ENCODE peak calls at places on chromosomes 13 and 19, in seven cellular contexts. J is thyroid gland; W is tibial nerve; E is astrocyte of the spinal cord; G is heart right ventricle; A is fibroblast of the aortic adventitia; B is CD8-positive, alpha-beta T cell. L is an unnamed sample.

GRCh38 chr19:14073925-14074838 is 1.6 kb downstream of the MISP3 start:
- DNase-seq in J (no peak), W (no peak), E (no peak), G (no peak), A (no peak), B (peak), L (no peak)

GRCh38 chr19:29872224-29872731 is 60.5 kb downstream of the CCNE1 start:
- DNase-seq in J (no peak), W (no peak), E (no peak), G (no peak), A (no peak), B (no peak), L (no peak)

GRCh38 chr19:46201413-46202310 is 27.9 kb upstream of the IGFL1 start:
- DNase-seq in J (no peak), W (no peak), E (no peak), G (no peak), A (no peak), B (no peak), L (no peak)

GRCh38 chr13:81138353-81138995 is 797.5 kb upstream of the SPRY2 start:
- DNase-seq in J (no peak), W (no peak), E (no peak), G (no peak), A (no peak), B (no peak), L (no peak)

GRCh38 chr13:46492946-46493345 is 60.0 kb upstream of the LRCH1 start:
- DNase-seq in J (no peak), W (no peak), E (peak), G (no peak), A (peak), B (no peak), L (no peak)

GRCh38 chr19:30674656-30675055 is 302.5 kb downstream of the ZNF536 start:
- DNase-seq in J (no peak), W (no peak), E (no peak), G (no peak), A (no peak), B (no peak), L (no peak)

GRCh38 chr13:47399599-47399998 is 502.7 kb upstream of the HTR2A start:
- DNase-seq in J (no peak), W (no peak), E (no peak), G (no peak), A (no peak), B (no peak), L (no peak)

GRCh38 chr19:30117636-30118145 is 175.7 kb downstream of the URI1 start:
- DNase-seq in J (no peak), W (no peak), E (no peak), G (no peak), A (no peak), B (no peak), L (no peak)

GRCh38 chr19:12828494-12828893 is 5.9 kb downstream of the RTBDN start:
- DNase-seq in J (no peak), W (no peak), E (no peak), G (no peak), A (no peak), B (no peak), L (no peak)

GRCh38 chr19:572891-573825 is 762 bp downstream of the BSG start:
- DNase-seq in J (peak), W (no peak), E (peak), G (peak), A (peak), B (no peak), L (peak)

GRCh38 chr19:12769689-12770088 is 5.7 kb downstream of the HOOK2 start:
- DNase-seq in J (no peak), W (no peak), E (no peak), G (no peak), A (no peak), B (peak), L (no peak)

GRCh38 chr13:59745395-59745788 is 418.3 kb downstream of the DIAPH3 start:
- DNase-seq in J (no peak), W (no peak), E (peak), G (no peak), A (peak), B (no peak), L (no peak)

GRCh38 chr19:31334101-31334848 is 15.0 kb downstream of the TSHZ3 start:
- DNase-seq in J (no peak), W (no peak), E (peak), G (no peak), A (peak), B (no peak), L (no peak)

GRCh38 chr13:101579291-101579802 is 126.9 kb downstream of the ITGBL1 start:
- DNase-seq in J (no peak), W (no peak), E (peak), G (no peak), A (peak), B (no peak), L (no peak)

GRCh38 chr13:79314652-79315051 is 91.4 kb downstream of the RBM26 start:
- DNase-seq in J (no peak), W (no peak), E (no peak), G (no peak), A (no peak), B (no peak), L (no peak)

DNA sequence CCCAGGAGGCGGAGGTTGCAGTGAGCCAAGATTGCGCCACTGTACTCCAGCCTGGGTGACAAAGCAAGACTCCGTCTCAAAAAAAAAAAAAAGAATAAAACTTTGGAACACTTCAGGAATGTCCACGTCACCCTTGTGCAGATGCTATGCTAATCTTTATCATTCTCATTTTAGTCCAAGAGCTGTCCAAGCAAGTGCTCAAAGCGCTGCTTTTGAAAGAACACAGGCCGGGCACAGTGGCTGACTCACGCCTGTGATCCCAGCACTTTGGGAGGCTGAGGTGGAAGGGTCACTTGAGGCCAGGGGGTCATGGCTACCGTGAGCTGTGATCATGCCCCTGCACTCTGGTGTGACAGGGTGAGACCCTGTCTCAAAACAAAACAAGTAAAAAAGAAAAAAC is 11.1 kb upstream of the UQCR11 start:
- DNase-seq in J (no peak), W (no peak), E (no peak), G (no peak), A (peak), B (no peak), L (no peak)
- H3K4me3 ChIP-seq in J (no peak), W (no peak), E (no peak), G (no peak), A (no peak), B (no peak), L (no peak)

DNA sequence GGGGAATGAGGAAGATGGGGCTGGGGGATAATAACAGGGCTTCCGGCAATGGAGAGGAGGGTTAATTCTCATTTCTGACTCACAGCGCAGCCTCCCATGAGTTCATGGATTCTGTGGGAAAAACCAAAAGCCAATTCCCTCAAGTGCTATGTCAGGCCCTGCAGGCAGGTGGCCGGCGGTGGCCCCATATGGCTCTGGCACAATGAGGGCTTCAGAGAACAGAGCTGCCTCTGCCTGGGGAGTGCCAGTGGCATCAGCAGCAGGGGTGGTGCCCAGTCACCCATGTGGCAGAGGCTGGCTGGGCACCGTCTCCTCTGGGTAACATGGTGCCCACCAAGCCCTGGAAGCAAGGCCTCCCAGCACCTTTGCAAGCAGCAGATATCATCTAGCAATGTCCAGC is 69.1 kb downstream of the ALOX5AP start:
- DNase-seq in J (no peak), W (no peak), E (no peak), G (no peak), A (no peak), B (no peak), L (no peak)
- TF ChIP-seq CTCF in J (no peak), W (no peak), E (peak), G (no peak), A (peak), B (no peak), L (no peak)

GRCh38 chr13:28489975-28490550 is 4.9 kb downstream of the FLT1 start:
- DNase-seq in J (no peak), W (no peak), E (no peak), G (no peak), A (no peak), B (no peak), L (no peak)

GRCh38 chr13:28493740-28494536 is 990 bp downstream of the FLT1 start:
- DNase-seq in J (no peak), W (no peak), E (no peak), G (peak), A (no peak), B (no peak), L (no peak)

GRCh38 chr13:28494537-28494860 is 429 bp downstream of the FLT1 start:
- DNase-seq in J (no peak), W (no peak), E (no peak), G (no peak), A (no peak), B (no peak), L (peak)

GRCh38 chr13:28494861-28495585 is at the start of gene FLT1:
- DNase-seq in J (peak), W (no peak), E (no peak), G (peak), A (no peak), B (no peak), L (peak)

GRCh38 chr13:28492527-28493367 is 2.2 kb downstream of the FLT1 start:
- DNase-seq in J (no peak), W (no peak), E (no peak), G (no peak), A (no peak), B (no peak), L (no peak)
- H3K4me3 ChIP-seq in J (no peak), W (peak), E (no peak), G (peak), A (no peak), B (no peak), L (peak)

GRCh38 chr19:4622695-4623421 is 16.5 kb upstream of the TNFAIP8L1 start:
- DNase-seq in J (no peak), W (no peak), E (no peak), G (no peak), A (peak), B (no peak), L (no peak)
- TF ChIP-seq CTCF in J (no peak), W (no peak), E (no peak), G (no peak), A (peak), B (no peak), L (no peak)

GRCh38 chr19:35556025-35556590 is 7.3 kb downstream of the ATP4A start:
- DNase-seq in J (no peak), W (no peak), E (no peak), G (no peak), A (no peak), B (no peak), L (no peak)

GRCh38 chr19:35559281-35559659 is 4.2 kb downstream of the ATP4A start:
- DNase-seq in J (no peak), W (no peak), E (no peak), G (no peak), A (no peak), B (no peak), L (no peak)

GRCh38 chr19:35556846-35557538 is 6.5 kb downstream of the ATP4A start:
- DNase-seq in J (no peak), W (no peak), E (no peak), G (no peak), A (no peak), B (no peak), L (no peak)

GRCh38 chr19:35558400-35559280 is 4.8 kb downstream of the ATP4A start:
- DNase-seq in J (no peak), W (no peak), E (no peak), G (no peak), A (no peak), B (no peak), L (no peak)

GRCh38 chr19:35557539-35558399 is 5.7 kb downstream of the ATP4A start:
- DNase-seq in J (peak), W (no peak), E (peak), G (peak), A (peak), B (peak), L (peak)
- H3K4me3 ChIP-seq in J (no peak), W (peak), E (peak), G (no peak), A (peak), B (peak), L (peak)

GRCh38 chr13:48532473-48533206 is at the start of gene RCBTB2:
- DNase-seq in J (peak), W (peak), E (peak), G (peak), A (peak), B (peak), L (peak)
- TF ChIP-seq CTCF in J (peak), W (no peak), E (no peak), G (peak), A (no peak), B (no peak), L (no peak)

GRCh38 chr13:48492123-48493075 is 40.5 kb downstream of the RCBTB2 start:
- DNase-seq in J (peak), W (peak), E (no peak), G (peak), A (peak), B (peak), L (peak)
- H3K4me3 ChIP-seq in J (no peak), W (peak), E (no peak), G (peak), A (peak), B (peak), L (no peak)

L was measured in heart left ventricle.